ENCODE peak calls at places on chromosomes 3 and 15, in ten cellular contexts. F is pancreas; Y is GM04504; H is stimulated activated naive B cell treated with anti-CD40 and anti-IgM and Interleukin-4, amounts not matched to agents 10 μg/mL and 1 μg/mL and 100 μg/mL, for 72 hours; X is nephron progenitor cell; M is psoas muscle; R is caudate nucleus; G is activated T-cell treated with anti-CD3 and anti-CD28 coated beads, Interleukin-2, amount 50 U/mL, for 72 hours; B is heart left ventricle; S is skeletal muscle cell. O is an unnamed sample.
A peak's percentile ranks its signal among the peaks of the same experiment; 100 is the strongest.

GRCh38 chr15:29534378-29534777 is 264.8 kb upstream of the NSMCE3 start:
- DNase-seq in F (peak; percentile 24), Y (no peak), H (no peak), X (no peak), M (no peak), R (no peak), G (no peak), B (no peak), S (no peak), O (no peak)

GRCh38 chr3:104635872-104636580 is 730.7 kb upstream of the ALCAM start:
- DNase-seq in F (peak; percentile 17), Y (no peak), H (no peak), X (no peak), M (no peak), R (no peak), G (no peak), B (no peak), S (no peak), O (no peak)

GRCh38 chr3:170469151-170470062 is 50.7 kb downstream of the CLDN11 start:
- DNase-seq in F (no peak), Y (peak; percentile 77), H (no peak), X (peak; percentile 27), M (no peak), R (no peak), G (no peak), B (no peak), S (peak; percentile 81), O (no peak)

GRCh38 chr3:157542711-157543485 is 39.7 kb upstream of the VEPH1 start:
- DNase-seq in F (peak; percentile 82), Y (no peak), H (no peak), X (peak; percentile 69), M (peak; percentile 79), R (no peak), G (no peak), B (peak; percentile 81), S (no peak), O (peak; percentile 45)

GRCh38 chr3:168424059-168424765 is 328.5 kb upstream of the GOLIM4 start:
- DNase-seq in F (no peak), Y (no peak), H (no peak), X (no peak), M (no peak), R (no peak), G (no peak), B (no peak), S (no peak), O (no peak)

GRCh38 chr15:33985287-33985686 is 17.0 kb downstream of the CHRM5 start:
- DNase-seq in F (no peak), Y (peak; percentile 49), H (no peak), X (no peak), M (no peak), R (no peak), G (no peak), B (no peak), S (peak; percentile 73), O (no peak)

GRCh38 chr3:123089611-123090301 is 22.9 kb downstream of the PDIA5 start:
- DNase-seq in F (peak; percentile 88), Y (no peak), H (no peak), X (no peak), M (peak; percentile 63), R (peak; percentile 17), G (no peak), B (peak; percentile 79), S (no peak), O (peak; percentile 92)

GRCh38 chr3:65960087-65960486 is 78.6 kb downstream of the MAGI1 start:
- DNase-seq in F (no peak), Y (no peak), H (no peak), X (no peak), M (no peak), R (no peak), G (no peak), B (no peak), S (no peak), O (no peak)

GRCh38 chr3:195438371-195438770 is 4.4 kb downstream of the ACAP2 start:
- DNase-seq in F (no peak), Y (no peak), H (no peak), X (no peak), M (no peak), R (no peak), G (no peak), B (no peak), S (no peak), O (no peak)

GRCh38 chr15:34047893-34048775 is 9.1 kb upstream of the AVEN start:
- DNase-seq in F (no peak), Y (no peak), H (no peak), X (no peak), M (no peak), R (no peak), G (no peak), B (no peak), S (peak; percentile 66), O (no peak)

GRCh38 chr3:13251166-13251892 is 168.8 kb downstream of the NUP210 start:
- DNase-seq in F (no peak), Y (no peak), H (no peak), X (no peak), M (peak; percentile 31), R (no peak), G (no peak), B (no peak), S (no peak), O (peak; percentile 83)

GRCh38 chr3:16370872-16371740 is 106.1 kb downstream of the OXNAD1 start:
- DNase-seq in F (no peak), Y (no peak), H (peak; percentile 83), X (no peak), M (no peak), R (no peak), G (no peak), B (peak; percentile 45), S (no peak), O (no peak)

GRCh38 chr3:56928379-56929068 is 126.8 kb upstream of the ARHGEF3 start:
- DNase-seq in F (no peak), Y (no peak), H (no peak), X (no peak), M (no peak), R (no peak), G (no peak), B (peak; percentile 30), S (no peak), O (no peak)

GRCh38 chr3:78041486-78041885 is 1001.6 kb downstream of the ROBO2 start:
- DNase-seq in F (no peak), Y (no peak), H (no peak), X (no peak), M (no peak), R (no peak), G (no peak), B (no peak), S (peak; percentile 2), O (no peak)

GRCh38 chr15:42490246-42490742 is 647 bp downstream of the ZNF106 start:
- DNase-seq in F (no peak), Y (no peak), H (no peak), X (no peak), M (no peak), R (no peak), G (no peak), B (no peak), S (no peak), O (no peak)

GRCh38 chr3:12990781-12991480 is 82.3 kb downstream of the IQSEC1 start:
- DNase-seq in F (no peak), Y (peak; percentile 43), H (no peak), X (no peak), M (no peak), R (no peak), G (no peak), B (no peak), S (peak; percentile 51), O (no peak)

GRCh38 chr3:148742127-148742526 is 44.4 kb downstream of the AGTR1 start:
- DNase-seq in F (no peak), Y (no peak), H (no peak), X (no peak), M (no peak), R (no peak), G (no peak), B (no peak), S (no peak), O (no peak)

GRCh38 chr15:40793216-40793989 is 13.5 kb upstream of the ZFYVE19 start:
- DNase-seq in F (peak; percentile 74), Y (peak; percentile 80), H (no peak), X (no peak), M (peak; percentile 36), R (no peak), G (peak; percentile 72), B (peak; percentile 48), S (peak; percentile 93), O (peak; percentile 90)

GRCh38 chr15:39552546-39552945 is 28.3 kb upstream of the THBS1 start:
- DNase-seq in F (no peak), Y (no peak), H (no peak), X (no peak), M (no peak), R (no peak), G (no peak), B (no peak), S (no peak), O (no peak)

GRCh38 chr3:42077785-42078184 is 13.4 kb upstream of the TRAK1 start:
- DNase-seq in F (no peak), Y (no peak), H (no peak), X (no peak), M (no peak), R (no peak), G (no peak), B (peak; percentile 63), S (no peak), O (no peak)

GRCh38 chr15:64634020-64634419 is 141.4 kb downstream of the RBPMS2 start:
- DNase-seq in F (no peak), Y (no peak), H (peak; percentile 9), X (no peak), M (no peak), R (no peak), G (peak; percentile 57), B (no peak), S (no peak), O (no peak)

O was measured in right lobe of liver.